ENCODE peak calls at places on chromosomes 6 and 20, in eight cellular contexts. L is ureter, G is body of pancreas, X is NCI-H1092 treated with DMSO at 0.1 percent for 48 hours, V is hypothalamus, P is HCEC 1CT, U is lower leg skin, R is NCI-H510A. O is an unnamed sample.

GRCh38 chr20:26209171-26209941 is 512.7 kb upstream of the ZNF337 start:
- DNase-seq in U (no peak), R (no peak), V (no peak), G (no peak), X (no peak), P (no peak), L (no peak), O (no peak)

GRCh38 chr6:147699637-147700036 is 191.1 kb downstream of the SAMD5 start:
- DNase-seq in P (peak), G (no peak), L (no peak), V (no peak), X (no peak), R (no peak), U (no peak), O (no peak)

GRCh38 chr6:16301511-16301910 is 63.1 kb downstream of the GMPR start:
- DNase-seq in G (no peak), U (no peak), R (no peak), L (no peak), X (no peak), P (no peak), V (peak), O (no peak)

GRCh38 chr6:77626431-77626830 is 26.4 kb upstream of the MEI4 start:
- DNase-seq in U (no peak), L (no peak), R (no peak), X (no peak), G (no peak), P (no peak), V (no peak), O (no peak)

GRCh38 chr6:115634131-115634530 is 426.6 kb downstream of the FRK start:
- DNase-seq in V (no peak), G (no peak), U (no peak), L (no peak), P (no peak), R (no peak), X (no peak), O (no peak)

GRCh38 chr20:5596401-5597193 is 153.6 kb upstream of the SHLD1 start:
- DNase-seq in G (no peak), U (no peak), R (no peak), X (no peak), P (no peak), V (no peak), L (no peak), O (no peak)

GRCh38 chr6:149037026-149037734 is 280.3 kb upstream of the TAB2 start:
- DNase-seq in V (no peak), U (no peak), R (no peak), X (no peak), P (no peak), L (no peak), G (no peak), O (no peak)

GRCh38 chr6:157312733-157313132 is 10.6 kb downstream of the TMEM242 start:
- DNase-seq in R (no peak), X (no peak), P (no peak), V (no peak), U (no peak), G (no peak), L (no peak), O (no peak)

GRCh38 chr6:38262041-38262440 is 377.7 kb downstream of the BTBD9 start:
- DNase-seq in R (no peak), U (no peak), X (no peak), P (peak), G (no peak), L (no peak), V (no peak), O (no peak)

GRCh38 chr6:151948007-151948745 is 140.7 kb downstream of the ESR1 start:
- DNase-seq in G (no peak), X (no peak), R (no peak), L (no peak), P (no peak), U (no peak), V (no peak), O (no peak)

GRCh38 chr20:32585011-32585518 is at the start of gene NOL4L:
- DNase-seq in G (peak), V (peak), R (peak), X (peak), U (no peak), P (no peak), L (no peak), O (no peak)

GRCh38 chr6:164097557-164098398 is 683.3 kb downstream of the QKI start:
- DNase-seq in X (no peak), P (no peak), L (no peak), G (no peak), U (no peak), V (no peak), R (no peak), O (no peak)

GRCh38 chr20:48338717-48339116 is 489.1 kb downstream of the PREX1 start:
- DNase-seq in R (no peak), X (no peak), P (peak), G (no peak), U (no peak), L (no peak), V (no peak), O (no peak)

GRCh38 chr6:45626087-45626891 is 248.6 kb upstream of the SUPT3H start:
- DNase-seq in X (no peak), V (no peak), P (peak), R (no peak), G (no peak), U (no peak), L (no peak), O (no peak)

GRCh38 chr20:32017711-32018251 is 7.5 kb downstream of the CCM2L start:
- DNase-seq in U (no peak), R (peak), L (no peak), G (peak), P (no peak), V (no peak), X (peak), O (no peak)

GRCh38 chr20:5504061-5504739 is 187.4 kb upstream of the PROKR2 start:
- DNase-seq in U (peak), R (peak), X (peak), L (peak), P (no peak), V (peak), G (peak), O (no peak)

GRCh38 chr6:18121580-18122127 is 823 bp downstream of the NHLRC1 start:
- DNase-seq in P (no peak), R (no peak), G (no peak), L (no peak), U (no peak), V (no peak), X (no peak), O (no peak)

GRCh38 chr6:156697224-156697623 is 80.0 kb upstream of the ARID1B start:
- DNase-seq in U (no peak), X (no peak), V (no peak), P (no peak), R (no peak), G (no peak), L (no peak), O (no peak)

GRCh38 chr20:48489656-48490055 is 338.1 kb downstream of the PREX1 start:
- DNase-seq in U (no peak), V (no peak), X (peak), G (no peak), L (no peak), R (no peak), P (no peak), O (peak)

O was measured in coronary artery.